ENCODE peak calls at places on chromosome 11, in four cellular contexts. Y, L, J and W are unnamed samples.
A peak's percentile ranks its signal among the peaks of the same experiment; 100 is the strongest.

GRCh38 chr11:95289378-95289777 is 58.4 kb upstream of the SESN3 start:
- DNase-seq in Y (no peak), L (no peak), J (no peak), W (no peak)

GRCh38 chr11:123665321-123665720 is 10.9 kb upstream of the SCN3B start:
- DNase-seq in Y (no peak), L (no peak), J (no peak), W (no peak)

GRCh38 chr11:11966826-11967668 is 41.4 kb downstream of the DKK3 start:
- DNase-seq in Y (peak; percentile 28), L (peak; percentile 91), J (peak; percentile 93), W (peak; percentile 72)

GRCh38 chr11:105991888-105992287 is 30.2 kb downstream of the MSANTD4 start:
- DNase-seq in Y (no peak), L (no peak), J (no peak), W (no peak)

GRCh38 chr11:64765291-64765803 is 5.6 kb upstream of the PYGM start:
- DNase-seq in Y (no peak), L (no peak), J (no peak), W (no peak)

GRCh38 chr11:120248551-120249278 is 8.8 kb downstream of the POU2F3 start:
- DNase-seq in Y (no peak), L (no peak), J (no peak), W (no peak)

GRCh38 chr11:122101625-122102291 is 14.3 kb downstream of the BLID start:
- DNase-seq in Y (peak; percentile 85), L (peak; percentile 92), J (peak; percentile 91), W (peak; percentile 59)

GRCh38 chr11:128901655-128902514 is 10.7 kb downstream of the KCNJ5 start:
- DNase-seq in Y (no peak), L (peak; percentile 53), J (no peak), W (no peak)

GRCh38 chr11:129598378-129598777 is 217.3 kb upstream of the TMEM45B start:
- DNase-seq in Y (no peak), L (no peak), J (no peak), W (no peak)

GRCh38 chr11:64373598-64373974 is 14.6 kb downstream of the RPS6KA4 start:
- DNase-seq in Y (no peak), L (no peak), J (no peak), W (no peak)

GRCh38 chr11:114058871-114059277 is 637 bp upstream of the ZBTB16 start:
- DNase-seq in Y (no peak), L (no peak), J (peak; percentile 83), W (no peak)

GRCh38 chr11:114061053-114062049 is 1.8 kb downstream of the ZBTB16 start:
- DNase-seq in Y (no peak), L (no peak), J (peak; percentile 79), W (peak; percentile 48)

GRCh38 chr11:114060402-114061052 is 1.0 kb downstream of the ZBTB16 start:
- DNase-seq in Y (no peak), L (no peak), J (no peak), W (peak; percentile 60)

GRCh38 chr11:114059278-114059983 is at the start of gene ZBTB16:
- DNase-seq in Y (peak; percentile 73), L (peak; percentile 79), J (peak; percentile 96), W (peak; percentile 65)

DNA sequence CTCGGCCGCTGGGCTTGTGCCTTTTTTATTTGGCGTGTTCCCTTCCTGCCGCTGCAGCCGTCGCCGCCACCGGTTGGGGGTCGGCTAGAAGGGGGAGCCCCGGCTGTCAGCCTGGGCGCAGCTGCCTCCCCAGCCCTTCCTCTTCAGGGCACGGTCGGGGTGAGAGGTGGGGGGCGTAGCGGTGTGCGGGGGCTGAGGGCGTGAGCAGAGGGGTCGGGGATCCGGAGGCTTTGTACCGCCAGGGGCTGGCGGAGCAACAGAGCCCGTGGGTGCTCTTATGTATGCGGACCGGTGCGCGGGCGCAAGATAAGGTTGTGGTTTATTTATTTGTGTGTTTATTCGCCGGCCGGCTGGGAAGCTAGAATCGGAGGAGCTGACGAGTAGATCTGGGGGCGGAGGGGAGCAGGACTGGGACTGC is 482 bp downstream of the ZBTB16 start:
- DNase-seq in Y (no peak), L (no peak), J (peak; percentile 83), W (peak; percentile 53)
- H3K27ac ChIP-seq in Y (peak overlapping the region; percentile 93), L (no peak overlapping the region), J (peak overlapping the region; percentile 89), W (peak overlapping the region; percentile 97)

GRCh38 chr11:111820059-111820375 is 51.4 kb downstream of the ALG9 start:
- DNase-seq in Y (no peak), L (no peak), J (no peak), W (no peak)
- H3K27ac ChIP-seq in Y (peak overlapping the region; percentile 31), L (no peak overlapping the region), J (peak overlapping the region; percentile 33), W (no peak overlapping the region)

GRCh38 chr11:60960405-60960804 is 8.4 kb upstream of the SLC15A3 start:
- DNase-seq in Y (no peak), L (no peak), J (no peak), W (no peak)
- H3K27ac ChIP-seq in Y (no peak overlapping the region), L (no peak overlapping the region), J (no peak overlapping the region), W (no peak overlapping the region)

GRCh38 chr11:130649749-130650275 is 201.4 kb downstream of the ADAMTS15 start:
- DNase-seq in Y (no peak), L (no peak), J (no peak), W (no peak)
- H3K27ac ChIP-seq in Y (no peak overlapping the region), L (no peak overlapping the region), J (no peak overlapping the region), W (no peak overlapping the region)

GRCh38 chr11:33774356-33775063 is at the start of gene FBXO3:
- DNase-seq in Y (peak; percentile 61), L (peak; percentile 93), J (peak; percentile 92), W (peak; percentile 72)
- H3K27ac ChIP-seq in Y (peak within 1 kb of the TSS; percentile 90), L (no peak within 1 kb of the TSS), J (peak within 1 kb of the TSS; percentile 54), W (peak within 1 kb of the TSS; percentile 78)

GRCh38 chr11:74168838-74169237 is 2.0 kb downstream of the C2CD3 start:
- DNase-seq in Y (no peak), L (no peak), J (no peak), W (no peak)
- H3K27ac ChIP-seq in Y (no peak overlapping the region), L (no peak overlapping the region), J (no peak overlapping the region), W (no peak overlapping the region)

GRCh38 chr11:18743900-18744514 is 18.0 kb upstream of the IGSF22 start:
- DNase-seq in Y (peak; percentile 57), L (no peak), J (no peak), W (no peak)
- H3K27ac ChIP-seq in Y (peak overlapping the region; percentile 91), L (no peak overlapping the region), J (no peak overlapping the region), W (no peak overlapping the region)

GRCh38 chr11:68269414-68270081 is 2.2 kb downstream of the C11orf24 start:
- DNase-seq in Y (no peak), L (peak; percentile 48), J (peak; percentile 48), W (no peak)
- H3K27ac ChIP-seq in Y (no peak overlapping the region), L (no peak overlapping the region), J (no peak overlapping the region), W (peak overlapping the region; percentile 67)